ENCODE peak calls at places on chromosomes 3 and 15, in seven cellular contexts. R is IMR-90; S is CD4-positive, CD25-positive, alpha-beta regulatory T cell; T is spleen; B is SK-N-SH; X is upper lobe of right lung; U is trophoblast cell. I is an unnamed sample. For H3K4me1, the result is how much of the 10 kb centered on the place peaks cover.

GRCh38 chr3:65793495-65794200 is 245.1 kb downstream of the MAGI1 start:
- DNase-seq in B (no peak), S (no peak), U (peak), T (no peak), R (peak), X (no peak), I (no peak)

GRCh38 chr3:67688231-67688630 is 33.8 kb upstream of the SUCLG2 start:
- DNase-seq in T (no peak), U (no peak), X (no peak), S (no peak), R (no peak), B (no peak), I (no peak)

GRCh38 chr3:52406231-52406661 is 38.7 kb downstream of the SEMA3G start:
- DNase-seq in B (no peak), T (peak), U (no peak), S (no peak), X (peak), R (no peak), I (peak)

GRCh38 chr3:19272296-19272695 is 124.0 kb downstream of the KCNH8 start:
- DNase-seq in R (no peak), S (no peak), X (no peak), T (no peak), U (no peak), B (no peak), I (no peak)

GRCh38 chr3:97821413-97821809 is 400 bp upstream of the CRYBG3 start:
- DNase-seq in X (peak), T (peak), B (peak), R (no peak), S (peak), U (no peak), I (no peak)

GRCh38 chr15:42036991-42037390 is 16.1 kb upstream of the PLA2G4E start:
- DNase-seq in T (no peak), S (no peak), U (no peak), B (no peak), R (no peak), X (no peak), I (no peak)

GRCh38 chr15:75053748-75054125 is 30.3 kb downstream of the PPCDC start:
- DNase-seq in B (no peak), S (no peak), T (no peak), X (no peak), R (no peak), U (no peak), I (no peak)

GRCh38 chr15:61444585-61444984 is 215.5 kb upstream of the RORA start:
- DNase-seq in R (no peak), B (no peak), S (no peak), T (no peak), U (no peak), X (no peak), I (no peak)

GRCh38 chr3:9673082-9673481 is 23.8 kb downstream of the MTMR14 start:
- DNase-seq in T (no peak), R (no peak), U (no peak), X (no peak), S (no peak), B (no peak), I (no peak)

GRCh38 chr3:196498297-196498696 is 5.3 kb downstream of the RNF168 start:
- DNase-seq in R (no peak), S (no peak), X (no peak), T (no peak), U (no peak), B (no peak), I (no peak)

GRCh38 chr3:193981534-193981933 is 154.4 kb upstream of the HES1 start:
- DNase-seq in B (no peak), R (no peak), X (no peak), U (no peak), T (no peak), S (no peak), I (no peak)

GRCh38 chr3:128447561-128448013 is 19.1 kb downstream of the DNAJB8 start:
- DNase-seq in R (no peak), T (no peak), U (no peak), S (no peak), X (no peak), B (no peak), I (no peak)

DNA sequence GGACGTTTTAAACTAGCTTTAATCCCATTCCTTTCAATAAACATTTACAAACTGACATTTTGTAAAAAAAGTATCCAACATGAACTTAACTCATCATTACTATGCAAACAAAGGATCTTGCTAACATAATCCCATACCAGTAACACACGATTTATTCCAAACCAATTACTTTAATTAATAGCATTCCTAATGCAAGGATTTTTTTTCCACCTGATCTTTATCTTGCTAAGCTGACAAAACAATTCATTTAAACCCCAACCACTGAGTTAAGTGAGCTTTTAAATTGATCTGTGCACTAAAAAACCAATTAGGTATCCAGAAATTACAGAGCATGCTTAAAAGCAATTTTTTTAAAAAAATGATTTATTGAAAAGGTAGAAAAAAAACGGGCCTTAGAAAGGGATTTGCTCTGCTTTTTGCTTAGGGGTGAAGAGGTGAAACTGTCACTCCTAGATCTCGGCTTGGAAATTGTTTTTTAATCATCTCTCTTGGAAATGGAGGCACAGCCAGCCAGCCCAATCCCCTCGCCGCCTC is 1.2 kb downstream of the SH3BP5 start:
- DNase-seq in X (no peak), S (no peak), B (no peak), R (no peak), T (no peak), U (no peak), I (no peak)
- H3K4me1 ChIP-seq in X (under half), S (half or more), B (under half), R (under half), T (half or more), U (under half), I (under half)

GRCh38 chr3:32844914-32845313 is 27.1 kb downstream of the TRIM71 start:
- DNase-seq in X (no peak), T (no peak), U (no peak), R (no peak), B (no peak), S (no peak), I (no peak)
- H3K4me1 ChIP-seq in X (under half), T (under half), U (half or more), R (under half), B (under half), S (under half), I (under half)

GRCh38 chr15:67077641-67078215 is 12.3 kb downstream of the SMAD3 start:
- DNase-seq in S (no peak), R (no peak), T (no peak), B (no peak), X (no peak), U (no peak), I (no peak)
- H3K4me1 ChIP-seq in S (half or more), R (under half), T (half or more), B (under half), X (half or more), U (under half), I (half or more)

GRCh38 chr15:86919581-86919980 is 839.9 kb downstream of the AGBL1 start:
- DNase-seq in T (no peak), B (no peak), X (no peak), R (no peak), S (no peak), U (no peak), I (no peak)
- H3K4me1 ChIP-seq in T (under half), B (under half), X (under half), R (under half), S (under half), U (under half), I (under half)

GRCh38 chr3:172341482-172342059 is 106.7 kb downstream of the GHSR start:
- DNase-seq in X (no peak), U (peak), T (no peak), B (peak), R (peak), S (peak), I (no peak)

GRCh38 chr3:172342097-172342659 is 106.1 kb downstream of the GHSR start:
- DNase-seq in S (no peak), T (no peak), B (no peak), X (no peak), U (no peak), R (no peak), I (no peak)

GRCh38 chr3:172346161-172346560 is 102.1 kb downstream of the GHSR start:
- DNase-seq in X (no peak), S (no peak), U (no peak), B (no peak), T (no peak), R (no peak), I (no peak)

GRCh38 chr3:172343117-172343516 is 105.1 kb downstream of the GHSR start:
- DNase-seq in S (no peak), R (no peak), X (no peak), T (no peak), U (no peak), B (no peak), I (no peak)

GRCh38 chr3:172343979-172344378 is 104.3 kb downstream of the GHSR start:
- DNase-seq in U (no peak), X (no peak), R (no peak), B (no peak), T (no peak), S (no peak), I (no peak)
- H3K4me1 ChIP-seq in U (under half), X (under half), R (under half), B (under half), T (under half), S (under half), I (under half)

GRCh38 chr3:11616551-11616950 is 27.2 kb downstream of the VGLL4 start:
- DNase-seq in S (no peak), T (no peak), B (no peak), R (no peak), U (no peak), X (no peak), I (no peak)

GRCh38 chr3:11619946-11620652 is 23.6 kb downstream of the VGLL4 start:
- DNase-seq in R (no peak), B (no peak), S (no peak), X (no peak), U (no peak), T (no peak), I (no peak)

GRCh38 chr3:11621077-11621476 is 22.6 kb downstream of the VGLL4 start:
- DNase-seq in B (no peak), R (no peak), S (no peak), X (no peak), U (no peak), T (no peak), I (no peak)

GRCh38 chr3:11619461-11619860 is 24.3 kb downstream of the VGLL4 start:
- DNase-seq in B (no peak), U (no peak), R (no peak), X (no peak), T (no peak), S (no peak), I (no peak)

DNA sequence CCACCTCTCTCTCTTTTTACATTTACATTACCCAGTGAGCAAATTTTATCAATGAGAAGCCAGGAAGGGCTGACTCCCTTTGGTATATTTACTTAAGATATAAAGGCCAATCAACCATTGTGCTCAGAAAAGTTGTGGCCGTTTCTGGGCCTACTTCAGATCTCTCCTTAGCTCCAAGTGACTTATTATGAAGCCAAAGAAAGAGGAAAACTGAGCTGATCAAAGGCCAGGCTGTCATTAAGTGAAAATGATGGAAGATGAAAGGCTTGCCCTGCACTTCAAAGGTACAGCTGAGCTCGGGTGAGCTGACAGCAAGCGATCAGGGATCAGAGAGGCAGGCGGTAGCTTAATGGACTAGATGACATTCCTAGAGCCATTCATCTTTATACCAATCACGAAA is 24.8 kb downstream of the VGLL4 start:
- DNase-seq in U (no peak), S (no peak), R (no peak), B (no peak), X (no peak), T (no peak), I (no peak)
- H3K4me1 ChIP-seq in U (under half), S (under half), R (under half), B (under half), X (under half), T (half or more), I (half or more)

DNA sequence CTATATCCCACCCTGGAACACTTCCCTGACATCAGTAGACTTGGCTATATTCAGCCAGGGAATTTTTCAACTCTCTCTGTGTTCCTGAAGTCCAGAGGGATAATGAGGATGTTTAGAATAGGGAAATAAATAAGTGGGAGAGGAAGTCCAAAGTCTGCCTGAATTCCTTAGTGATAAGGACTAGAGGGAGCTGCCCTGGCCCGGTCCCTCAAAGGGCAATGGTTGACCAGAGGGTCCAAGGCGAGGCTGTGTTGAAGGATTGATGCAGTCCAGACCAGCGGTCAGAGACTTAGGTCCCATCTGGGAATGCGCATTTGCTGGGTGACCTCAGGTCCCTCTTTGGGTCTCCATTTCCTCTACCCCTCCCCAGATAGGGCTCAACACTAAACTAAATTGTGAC is 7.9 kb downstream of the VIPR1 start:
- DNase-seq in R (no peak), S (no peak), B (no peak), T (no peak), U (no peak), X (no peak), I (no peak)
- H3K4me1 ChIP-seq in R (under half), S (under half), B (under half), T (under half), U (under half), X (under half), I (under half)

GRCh38 chr15:50425219-50425618 is 1.0 kb downstream of the USP8 start:
- DNase-seq in T (no peak), R (no peak), U (no peak), B (no peak), X (no peak), S (no peak), I (no peak)
- H3K4me1 ChIP-seq in T (half or more), R (under half), U (under half), B (under half), X (under half), S (under half), I (under half)

DNA sequence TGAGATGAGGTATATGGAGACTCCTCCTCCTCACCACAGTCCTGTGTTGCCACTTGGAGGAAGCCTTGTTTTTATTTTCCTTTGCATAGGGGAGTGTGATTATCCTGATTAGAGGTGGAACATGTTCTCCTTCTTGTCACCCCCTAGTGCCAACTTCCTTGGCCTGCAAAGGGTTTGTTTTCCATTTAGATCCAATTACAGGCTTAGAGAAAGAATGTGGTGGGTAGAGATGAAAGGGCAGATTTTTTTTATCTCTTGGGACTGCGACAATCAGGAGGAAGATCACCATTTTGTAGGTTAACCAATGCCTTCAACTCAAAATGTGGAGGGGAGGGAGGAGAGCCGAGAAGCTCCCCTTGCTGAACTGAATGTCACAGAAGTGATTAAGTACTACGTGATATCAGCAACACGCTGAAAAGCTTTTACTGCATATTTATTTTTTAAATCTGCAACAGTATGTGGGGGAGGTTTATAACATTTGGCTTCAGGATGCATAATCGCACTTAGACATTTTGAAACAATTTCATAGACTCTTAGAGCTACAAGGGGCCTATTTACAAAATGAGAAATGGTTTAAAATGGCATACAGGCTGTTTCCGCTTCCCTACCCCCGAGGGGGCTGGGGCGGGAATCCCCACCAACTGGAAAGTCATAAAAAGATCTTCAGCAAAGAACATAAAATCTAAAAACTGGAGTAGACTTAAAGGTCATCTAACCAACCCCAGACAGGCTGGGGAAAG is 2.4 kb downstream of the LMCD1 start:
- DNase-seq in B (no peak), U (no peak), S (no peak), X (no peak), R (no peak), T (no peak), I (no peak)
- H3K4me1 ChIP-seq in B (half or more), U (under half), S (under half), X (under half), R (under half), T (half or more), I (under half)